ENCODE peak calls at places on chromosomes 2 and 18, in nine cellular contexts. E, Y, X, F, N, A, T, I and R are unnamed samples.

GRCh38 chr2:235511187-235511661 is 17.4 kb downstream of the AGAP1 start:
- DNase-seq in I (no peak), N (no peak), Y (no peak), T (no peak), E (peak; percentile 87), F (no peak), A (no peak), X (no peak), R (peak; percentile 56)

GRCh38 chr18:58529714-58530354 is 99.1 kb downstream of the ALPK2 start:
- DNase-seq in Y (peak; percentile 21), E (peak; percentile 65), X (peak; percentile 52), T (no peak), F (peak; percentile 59), N (peak; percentile 47), I (no peak), A (no peak), R (no peak)

GRCh38 chr18:37483984-37484892 is 81.4 kb downstream of the CELF4 start:
- DNase-seq in I (no peak), F (no peak), T (no peak), X (no peak), A (no peak), N (no peak), Y (no peak), E (no peak), R (no peak)

GRCh38 chr18:79522451-79523220 is 126.9 kb downstream of the NFATC1 start:
- DNase-seq in I (no peak), E (no peak), A (no peak), X (no peak), Y (no peak), N (no peak), F (no peak), T (peak; percentile 43), R (no peak)

GRCh38 chr2:152924219-152924618 is 205.8 kb downstream of the ARL6IP6 start:
- DNase-seq in E (no peak), I (no peak), T (no peak), F (no peak), N (no peak), A (no peak), X (no peak), Y (no peak), R (no peak)

GRCh38 chr2:85439111-85439477 is 20.6 kb downstream of the SH2D6 start:
- DNase-seq in N (no peak), A (no peak), T (no peak), F (no peak), Y (no peak), X (no peak), E (no peak), I (no peak), R (no peak)

GRCh38 chr2:86045541-86045940 is 60.1 kb downstream of the POLR1A start:
- DNase-seq in X (no peak), I (no peak), Y (no peak), T (no peak), A (no peak), N (no peak), E (no peak), F (no peak), R (no peak)

GRCh38 chr2:217934321-217935131 is 68.3 kb downstream of the TNS1 start:
- DNase-seq in E (peak; percentile 79), Y (no peak), T (no peak), X (no peak), I (no peak), A (peak; percentile 40), F (no peak), N (peak; percentile 71), R (no peak)

GRCh38 chr2:195594916-195595694 is 61.9 kb upstream of the SLC39A10 start:
- DNase-seq in N (no peak), T (no peak), Y (no peak), F (no peak), I (no peak), E (no peak), X (no peak), A (no peak), R (no peak)

GRCh38 chr18:9048808-9049494 is 53.5 kb upstream of the NDUFV2 start:
- DNase-seq in N (no peak), T (no peak), A (no peak), X (no peak), E (no peak), I (no peak), F (no peak), Y (no peak), R (no peak)

GRCh38 chr2:174510583-174511189 is 23.9 kb upstream of the GPR155 start:
- DNase-seq in I (no peak), Y (no peak), A (no peak), F (no peak), T (no peak), N (no peak), E (peak; percentile 39), X (no peak), R (no peak)

GRCh38 chr18:64566461-64566860 is 417.6 kb upstream of the LINC00305 start:
- DNase-seq in N (no peak), Y (no peak), E (no peak), T (no peak), I (no peak), F (no peak), A (no peak), X (no peak), R (no peak)

GRCh38 chr2:232491139-232491780 is 3.6 kb upstream of the ECEL1 start:
- DNase-seq in T (no peak), I (no peak), Y (no peak), A (no peak), E (no peak), X (no peak), N (no peak), F (no peak), R (no peak)

GRCh38 chr2:84386326-84386995 is 72.6 kb downstream of the SUCLG1 start:
- DNase-seq in N (no peak), I (no peak), A (no peak), F (no peak), Y (no peak), X (no peak), E (no peak), T (no peak), R (no peak)

GRCh38 chr18:32271649-32272324 is 81.9 kb downstream of the MEP1B start:
- DNase-seq in I (no peak), E (peak; percentile 54), F (peak; percentile 68), T (no peak), Y (peak; percentile 32), N (no peak), X (no peak), A (no peak), R (no peak)

GRCh38 chr2:176729706-176730569 is 460.7 kb downstream of the MTX2 start:
- DNase-seq in Y (no peak), N (peak; percentile 26), I (peak; percentile 16), A (no peak), E (peak; percentile 81), F (no peak), T (peak; percentile 70), X (no peak), R (peak; percentile 32)

GRCh38 chr2:120205901-120206581 is 17.2 kb downstream of the TMEM185B start:
- DNase-seq in N (no peak), E (no peak), T (no peak), A (no peak), I (no peak), Y (no peak), X (peak; percentile 16), F (peak; percentile 72), R (no peak)

GRCh38 chr2:76749858-76750257 is 772.3 kb downstream of the LRRTM4 start:
- DNase-seq in I (no peak), F (no peak), Y (no peak), X (no peak), A (no peak), E (peak; percentile 0), N (no peak), T (no peak), R (no peak)

GRCh38 chr2:224982910-224983688 is 59.2 kb downstream of the DOCK10 start:
- DNase-seq in X (peak; percentile 40), T (no peak), A (no peak), F (no peak), Y (peak; percentile 77), E (peak; percentile 79), I (peak; percentile 51), N (no peak), R (no peak)

GRCh38 chr2:199446996-199447395 is 10.7 kb downstream of the SATB2 start:
- DNase-seq in E (no peak), A (no peak), F (no peak), I (no peak), T (no peak), X (no peak), N (no peak), Y (no peak), R (no peak)

GRCh38 chr18:48597671-48598070 is 58.8 kb downstream of the CTIF start:
- DNase-seq in I (no peak), A (no peak), F (no peak), E (no peak), T (no peak), N (no peak), Y (no peak), X (no peak), R (no peak)

GRCh38 chr18:12012697-12013096 is 31.4 kb downstream of the IMPA2 start:
- DNase-seq in I (no peak), X (no peak), A (no peak), E (no peak), F (no peak), N (no peak), Y (no peak), T (no peak), R (no peak)

GRCh38 chr2:195734395-195734794 is 77.4 kb downstream of the SLC39A10 start:
- DNase-seq in T (no peak), N (no peak), I (no peak), E (no peak), Y (no peak), X (no peak), F (no peak), A (no peak), R (no peak)

GRCh38 chr2:38268691-38269309 is 108.3 kb downstream of the ATL2 start:
- DNase-seq in X (no peak), Y (no peak), E (peak; percentile 58), A (no peak), T (no peak), F (no peak), I (no peak), N (no peak), R (no peak)

GRCh38 chr2:171210864-171211431 is 50.3 kb upstream of the TLK1 start:
- DNase-seq in X (no peak), N (no peak), Y (no peak), F (peak; percentile 67), A (no peak), E (no peak), I (no peak), T (no peak), R (no peak)

GRCh38 chr2:96399342-96400048 is 63.9 kb downstream of the NCAPH start:
- DNase-seq in Y (no peak), I (no peak), N (no peak), A (no peak), F (no peak), T (no peak), X (no peak), E (no peak), R (no peak)